ENCODE peak calls at places on chromosome 11, in six cellular contexts. One of them, this sample, is unnamed.

GRCh38 chr11:65532388-65533064 is 7.6 kb downstream of the SCYL1 start:
- DNase-seq in K562: no peak
- DNase-seq in HepG2: no peak
- DNase-seq in GM12878: no peak
- DNase-seq in NB4: no peak
- DNase-seq in A549: no peak
- DNase-seq in this sample: no peak

GRCh38 chr11:118152552-118153471 is at the start of gene SCN4B:
- DNase-seq in HepG2: no peak
- DNase-seq in NB4: peak
- DNase-seq in A549: peak
- DNase-seq in GM12878: no peak
- DNase-seq in K562: peak
- DNase-seq in this sample: peak

GRCh38 chr11:132874638-132875037 is 657.7 kb downstream of the OPCML start:
- DNase-seq in NB4: no peak
- DNase-seq in A549: peak
- DNase-seq in K562: no peak
- DNase-seq in GM12878: no peak
- DNase-seq in HepG2: no peak
- DNase-seq in this sample: no peak

GRCh38 chr11:2110521-2110920 is 28.7 kb downstream of the IGF2 start:
- DNase-seq in HepG2: no peak
- DNase-seq in A549: no peak
- DNase-seq in NB4: no peak
- DNase-seq in GM12878: no peak
- DNase-seq in K562: no peak
- DNase-seq in this sample: no peak

GRCh38 chr11:126329644-126330200 is 25.8 kb upstream of the ST3GAL4 start:
- DNase-seq in NB4: no peak
- DNase-seq in K562: no peak
- DNase-seq in A549: no peak
- DNase-seq in GM12878: no peak
- DNase-seq in HepG2: no peak
- DNase-seq in this sample: no peak

GRCh38 chr11:20049231-20049630 is 111.0 kb downstream of the DBX1 start:
- DNase-seq in NB4: no peak
- DNase-seq in HepG2: no peak
- DNase-seq in K562: no peak
- DNase-seq in GM12878: no peak
- DNase-seq in A549: no peak
- DNase-seq in this sample: no peak

GRCh38 chr11:83087035-83087434 is 15.3 kb upstream of the RAB30 start:
- DNase-seq in K562: no peak
- DNase-seq in GM12878: no peak
- DNase-seq in HepG2: peak
- DNase-seq in NB4: peak
- DNase-seq in A549: peak
- DNase-seq in this sample: peak

GRCh38 chr11:29937526-29937925 is 79.3 kb downstream of the KCNA4 start:
- DNase-seq in NB4: no peak
- DNase-seq in GM12878: no peak
- DNase-seq in K562: no peak
- DNase-seq in A549: no peak
- DNase-seq in HepG2: no peak
- DNase-seq in this sample: no peak

GRCh38 chr11:77249427-77249826 is 52.1 kb downstream of the GDPD4 start:
- DNase-seq in K562: no peak
- DNase-seq in HepG2: no peak
- DNase-seq in A549: no peak
- DNase-seq in GM12878: no peak
- DNase-seq in NB4: no peak
- DNase-seq in this sample: peak

DNA sequence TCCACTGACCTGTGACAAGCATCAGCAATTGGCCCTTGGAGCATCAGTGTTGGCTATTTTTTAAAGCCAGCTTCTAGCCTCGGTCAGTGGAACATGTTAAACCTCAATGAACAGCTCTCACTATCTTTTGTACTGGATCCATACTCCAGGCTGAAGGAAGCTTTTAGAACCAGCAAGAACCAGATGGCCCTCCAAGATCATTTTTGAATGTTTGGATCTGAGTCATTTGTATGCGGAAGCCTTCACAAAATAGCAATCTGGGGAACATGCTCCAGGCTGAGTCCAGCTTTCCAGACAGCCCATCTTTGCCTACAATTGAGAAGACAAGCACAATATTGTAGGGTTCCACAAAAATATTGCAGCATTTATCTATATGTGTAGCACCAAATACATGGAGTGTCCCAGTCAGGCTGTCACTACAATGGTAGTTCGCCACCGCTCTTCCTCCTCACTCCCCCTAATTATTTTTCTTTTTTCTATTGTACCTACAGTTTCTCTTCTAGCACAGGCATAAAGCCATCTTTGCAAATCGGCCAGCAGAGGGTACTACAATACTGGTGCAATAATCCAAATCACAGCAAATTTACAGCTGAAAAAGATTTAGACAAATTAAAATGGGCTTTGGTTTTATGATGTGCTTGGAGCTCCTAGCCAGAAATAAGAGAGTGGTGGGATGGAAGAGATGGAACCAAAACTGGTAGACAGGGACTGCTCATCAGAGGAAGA is 177.4 kb upstream of the BLID start:
- DNase-seq in NB4: peak
- DNase-seq in HepG2: no peak
- DNase-seq in A549: no peak
- DNase-seq in K562: no peak
- DNase-seq in GM12878: no peak
- DNase-seq in this sample: no peak
- TF ChIP-seq MYC in NB4: no peak
- TF ChIP-seq MYC in HepG2: no peak
- TF ChIP-seq MYC in A549: no peak
- TF ChIP-seq MYC in K562: no peak
- TF ChIP-seq MYC in GM12878: no peak
- TF ChIP-seq MYC in this sample: no peak

GRCh38 chr11:130487390-130488186 is 39.1 kb downstream of the ADAMTS15 start:
- DNase-seq in HepG2: peak
- DNase-seq in A549: no peak
- DNase-seq in NB4: no peak
- DNase-seq in K562: no peak
- DNase-seq in GM12878: no peak
- DNase-seq in this sample: no peak
- TF ChIP-seq MAX in HepG2: peak
- TF ChIP-seq MAX in A549: no peak
- TF ChIP-seq MAX in NB4: no peak
- TF ChIP-seq MAX in K562: no peak
- TF ChIP-seq MAX in GM12878: no peak
- TF ChIP-seq MAX in this sample: no peak

DNA sequence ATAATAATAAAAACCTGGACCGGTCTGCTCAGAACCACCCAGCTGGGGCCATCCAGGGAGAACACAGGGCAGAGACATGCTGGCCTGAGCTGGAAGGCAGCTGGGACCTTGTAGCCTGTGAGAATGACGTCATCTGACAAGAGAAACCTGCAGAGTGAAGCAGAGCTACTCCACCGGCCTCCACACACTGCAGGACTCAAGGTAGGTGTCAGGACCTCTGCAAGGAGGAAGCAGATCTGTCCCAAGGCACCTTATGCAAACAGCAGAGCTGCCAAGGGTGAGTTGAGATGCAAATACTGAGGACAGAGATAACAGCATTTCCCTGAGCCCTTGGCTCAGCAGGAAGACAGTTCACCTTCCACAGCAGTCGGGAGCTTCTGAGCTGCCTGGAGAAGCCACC is 51.8 kb upstream of the IGSF9B start:
- DNase-seq in K562: no peak
- DNase-seq in NB4: no peak
- DNase-seq in A549: no peak
- DNase-seq in GM12878: no peak
- DNase-seq in HepG2: no peak
- DNase-seq in this sample: no peak
- TF ChIP-seq MYC in K562: no peak
- TF ChIP-seq MYC in NB4: no peak
- TF ChIP-seq MYC in A549: no peak
- TF ChIP-seq MYC in GM12878: no peak
- TF ChIP-seq MYC in HepG2: no peak
- TF ChIP-seq MYC in this sample: no peak

DNA sequence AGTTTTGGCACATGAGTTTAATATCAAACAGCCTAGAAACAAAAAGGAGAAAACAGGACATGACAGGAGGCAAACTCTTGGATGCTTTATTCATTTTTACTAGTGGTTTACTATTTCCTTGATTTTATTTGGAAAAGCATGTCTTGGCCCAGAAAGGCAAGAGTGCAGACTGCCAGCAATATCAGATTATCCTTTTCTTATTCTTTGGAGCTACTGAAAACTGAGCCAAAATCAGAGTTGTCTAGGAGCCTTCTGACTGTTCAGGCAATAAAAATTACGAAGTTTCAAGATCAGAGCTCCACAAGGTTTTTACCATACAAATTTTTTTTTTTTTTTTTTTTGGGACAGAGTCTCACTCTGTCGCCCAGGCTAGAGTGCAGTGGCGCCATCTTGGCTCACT is 16.0 kb downstream of the CELF1 start:
- DNase-seq in A549: no peak
- DNase-seq in GM12878: no peak
- DNase-seq in NB4: no peak
- DNase-seq in HepG2: no peak
- DNase-seq in K562: no peak
- DNase-seq in this sample: no peak
- TF ChIP-seq MAX in A549: no peak
- TF ChIP-seq MAX in GM12878: no peak
- TF ChIP-seq MAX in NB4: no peak
- TF ChIP-seq MAX in HepG2: no peak
- TF ChIP-seq MAX in K562: no peak
- TF ChIP-seq MAX in this sample: no peak

DNA sequence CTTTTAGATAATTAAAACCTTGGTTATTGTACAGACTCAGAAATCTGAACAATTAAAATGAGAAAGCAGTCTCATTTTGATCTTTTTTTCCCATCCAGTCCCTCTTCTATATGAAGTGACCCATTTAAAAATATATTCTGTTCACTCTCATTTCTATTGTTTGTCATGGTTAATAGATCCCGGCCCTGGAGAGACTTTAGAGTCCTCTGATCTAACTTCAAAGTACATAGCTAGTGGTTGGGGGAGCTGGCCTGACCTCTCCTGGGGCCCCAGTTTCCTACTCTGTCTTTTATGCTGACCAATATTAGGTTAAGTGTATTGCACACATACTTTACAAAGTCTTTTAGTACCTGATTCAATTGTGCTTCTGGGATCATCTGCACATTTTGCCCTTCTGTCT is 13.5 kb downstream of the MRPL48 start:
- DNase-seq in HepG2: no peak
- DNase-seq in NB4: no peak
- DNase-seq in GM12878: no peak
- DNase-seq in A549: no peak
- DNase-seq in K562: no peak
- DNase-seq in this sample: no peak
- TF ChIP-seq MYC in HepG2: no peak
- TF ChIP-seq MYC in NB4: no peak
- TF ChIP-seq MYC in GM12878: no peak
- TF ChIP-seq MYC in A549: no peak
- TF ChIP-seq MYC in K562: no peak
- TF ChIP-seq MYC in this sample: no peak

DNA sequence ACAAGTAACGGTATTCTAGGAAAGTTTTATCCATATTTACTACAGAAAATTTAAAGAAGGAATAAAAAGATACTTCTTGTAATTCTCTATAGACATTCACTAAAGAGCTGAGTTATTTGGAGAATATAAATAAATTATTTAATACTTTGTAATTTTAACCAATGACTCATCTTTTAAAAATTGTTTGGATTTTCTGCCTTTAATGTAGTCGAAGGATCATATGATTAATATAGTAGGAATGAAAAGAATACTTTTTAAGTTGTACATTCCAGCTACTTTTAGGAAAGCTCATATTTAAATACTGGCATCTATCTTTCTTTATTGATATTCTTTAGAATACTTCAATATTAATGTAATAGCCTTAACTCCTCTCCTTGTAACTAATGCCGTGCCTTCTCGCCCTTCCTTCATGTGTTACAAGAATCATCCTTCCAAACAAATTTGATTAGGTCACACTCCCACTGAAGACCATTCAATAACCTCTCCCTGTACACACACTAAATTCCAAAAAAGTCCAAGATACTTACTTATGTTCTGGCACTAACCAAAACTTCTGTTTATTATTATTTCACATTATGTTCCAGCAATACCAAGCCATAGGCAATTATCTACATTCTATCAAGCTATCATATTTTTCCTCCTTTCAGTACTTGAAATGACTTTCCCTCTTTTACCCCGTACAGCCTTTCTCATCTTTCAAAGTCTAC is 501.9 kb downstream of the CNTN5 start:
- DNase-seq in GM12878: no peak
- DNase-seq in K562: no peak
- DNase-seq in A549: no peak
- DNase-seq in NB4: no peak
- DNase-seq in HepG2: no peak
- DNase-seq in this sample: no peak
- TF ChIP-seq MAX in GM12878: no peak
- TF ChIP-seq MAX in K562: no peak
- TF ChIP-seq MAX in A549: no peak
- TF ChIP-seq MAX in NB4: no peak
- TF ChIP-seq MAX in HepG2: no peak
- TF ChIP-seq MAX in this sample: no peak

This sample was measured in endothelial cell of umbilical vein.